ENCODE peak calls at places on chromosomes 11 and 22, in nine cellular contexts. One of them, this sample, is unnamed.

GRCh38 chr22:41030891-41031290 is 61.5 kb upstream of the EP300 start:
- DNase-seq in brain microvascular endothelial cell: peak
- DNase-seq in PC-9: no peak
- DNase-seq in lower leg skin: no peak
- DNase-seq in IMR-90: peak
- DNase-seq in choroid plexus epithelial cell: peak
- DNase-seq in keratinocyte: no peak
- DNase-seq in fibroblast of lung: peak
- DNase-seq in HFFc6: no peak
- DNase-seq in this sample: no peak

GRCh38 chr22:39462443-39463147 is 5.8 kb downstream of the MGAT3 start:
- DNase-seq in brain microvascular endothelial cell: no peak
- DNase-seq in PC-9: no peak
- DNase-seq in lower leg skin: no peak
- DNase-seq in IMR-90: no peak
- DNase-seq in choroid plexus epithelial cell: no peak
- DNase-seq in keratinocyte: no peak
- DNase-seq in fibroblast of lung: no peak
- DNase-seq in HFFc6: no peak
- DNase-seq in this sample: no peak

GRCh38 chr11:78268516-78269410 is 80.0 kb downstream of the USP35 start:
- DNase-seq in brain microvascular endothelial cell: no peak
- DNase-seq in PC-9: no peak
- DNase-seq in lower leg skin: no peak
- DNase-seq in IMR-90: peak
- DNase-seq in choroid plexus epithelial cell: peak
- DNase-seq in keratinocyte: no peak
- DNase-seq in fibroblast of lung: peak
- DNase-seq in HFFc6: no peak
- DNase-seq in this sample: no peak

GRCh38 chr11:64489831-64490441 is 101.1 kb upstream of the SLC22A12 start:
- DNase-seq in brain microvascular endothelial cell: peak
- DNase-seq in PC-9: peak
- DNase-seq in lower leg skin: peak
- DNase-seq in IMR-90: peak
- DNase-seq in choroid plexus epithelial cell: peak
- DNase-seq in keratinocyte: no peak
- DNase-seq in fibroblast of lung: peak
- DNase-seq in HFFc6: peak
- DNase-seq in this sample: no peak

GRCh38 chr11:116366980-116367640 is 405.7 kb downstream of the BUD13 start:
- DNase-seq in brain microvascular endothelial cell: no peak
- DNase-seq in PC-9: no peak
- DNase-seq in lower leg skin: no peak
- DNase-seq in IMR-90: no peak
- DNase-seq in choroid plexus epithelial cell: peak
- DNase-seq in keratinocyte: peak
- DNase-seq in fibroblast of lung: peak
- DNase-seq in HFFc6: no peak
- DNase-seq in this sample: no peak

GRCh38 chr11:20156876-20157613 is 3.2 kb downstream of the DBX1 start:
- DNase-seq in brain microvascular endothelial cell: no peak
- DNase-seq in PC-9: no peak
- DNase-seq in lower leg skin: no peak
- DNase-seq in IMR-90: no peak
- DNase-seq in choroid plexus epithelial cell: no peak
- DNase-seq in keratinocyte: no peak
- DNase-seq in fibroblast of lung: no peak
- DNase-seq in HFFc6: no peak
- DNase-seq in this sample: no peak

GRCh38 chr11:47372422-47372821 is 5.9 kb downstream of the SPI1 start:
- DNase-seq in brain microvascular endothelial cell: no peak
- DNase-seq in PC-9: no peak
- DNase-seq in lower leg skin: no peak
- DNase-seq in IMR-90: no peak
- DNase-seq in choroid plexus epithelial cell: no peak
- DNase-seq in keratinocyte: no peak
- DNase-seq in fibroblast of lung: no peak
- DNase-seq in HFFc6: no peak
- DNase-seq in this sample: no peak

GRCh38 chr22:22883090-22883727 is 4.4 kb upstream of the IGLL5 start:
- DNase-seq in brain microvascular endothelial cell: no peak
- DNase-seq in PC-9: no peak
- DNase-seq in lower leg skin: peak
- DNase-seq in IMR-90: no peak
- DNase-seq in choroid plexus epithelial cell: no peak
- DNase-seq in keratinocyte: no peak
- DNase-seq in fibroblast of lung: no peak
- DNase-seq in HFFc6: no peak
- DNase-seq in this sample: no peak

GRCh38 chr11:32792948-32793475 is 1.4 kb downstream of the CCDC73 start:
- DNase-seq in brain microvascular endothelial cell: peak
- DNase-seq in PC-9: peak
- DNase-seq in lower leg skin: peak
- DNase-seq in IMR-90: peak
- DNase-seq in choroid plexus epithelial cell: peak
- DNase-seq in keratinocyte: no peak
- DNase-seq in fibroblast of lung: peak
- DNase-seq in HFFc6: no peak
- DNase-seq in this sample: peak

GRCh38 chr11:102935514-102935913 is 20.0 kb downstream of the MMP13 start:
- DNase-seq in brain microvascular endothelial cell: no peak
- DNase-seq in PC-9: no peak
- DNase-seq in lower leg skin: peak
- DNase-seq in IMR-90: no peak
- DNase-seq in choroid plexus epithelial cell: no peak
- DNase-seq in keratinocyte: no peak
- DNase-seq in fibroblast of lung: no peak
- DNase-seq in HFFc6: no peak
- DNase-seq in this sample: no peak
- TF ChIP-seq CTCF in brain microvascular endothelial cell: peak
- TF ChIP-seq CTCF in PC-9: no peak
- TF ChIP-seq CTCF in lower leg skin: no peak
- TF ChIP-seq CTCF in IMR-90: peak
- TF ChIP-seq CTCF in choroid plexus epithelial cell: peak
- TF ChIP-seq CTCF in keratinocyte: no peak
- TF ChIP-seq CTCF in fibroblast of lung: no peak
- TF ChIP-seq CTCF in HFFc6: peak
- TF ChIP-seq CTCF in this sample: no peak

DNA sequence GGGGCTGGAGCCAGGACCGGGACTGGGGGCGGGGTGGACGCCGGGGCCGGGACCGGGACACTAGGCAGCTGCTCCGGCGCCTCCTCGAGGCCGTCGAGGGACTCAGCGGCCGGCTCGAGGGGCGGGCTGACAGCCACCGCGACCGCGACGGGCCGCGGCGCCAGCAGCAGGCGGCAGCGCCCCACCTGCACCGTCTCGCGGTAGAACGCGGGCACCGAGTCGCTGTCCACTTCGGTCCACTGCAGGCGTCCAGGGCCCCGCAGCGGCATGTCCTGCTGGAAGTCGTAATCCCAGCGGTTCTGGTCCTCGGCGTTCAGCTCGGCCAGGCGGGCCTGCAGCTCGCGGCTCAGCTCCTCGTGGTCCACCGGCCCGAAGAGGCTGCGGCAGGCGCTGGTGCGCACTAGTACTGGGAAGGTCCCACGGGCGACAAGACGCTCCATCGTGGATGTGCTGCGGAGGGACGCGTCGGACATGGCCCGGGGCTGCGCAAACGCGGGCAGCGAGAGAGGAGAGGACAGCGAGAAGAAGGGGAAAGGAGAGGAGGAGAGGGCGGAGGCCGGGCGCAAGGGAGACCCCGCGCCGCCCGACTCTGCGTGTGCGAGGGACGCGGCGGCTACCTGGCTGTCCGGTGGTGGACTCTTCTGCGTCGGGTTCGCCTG is 429 bp downstream of the CDKN1C start:
- DNase-seq in brain microvascular endothelial cell: no peak
- DNase-seq in PC-9: peak
- DNase-seq in lower leg skin: no peak
- DNase-seq in IMR-90: peak
- DNase-seq in choroid plexus epithelial cell: peak
- DNase-seq in keratinocyte: no peak
- DNase-seq in fibroblast of lung: peak
- DNase-seq in HFFc6: no peak
- DNase-seq in this sample: no peak
- TF ChIP-seq CTCF in brain microvascular endothelial cell: peak
- TF ChIP-seq CTCF in PC-9: no peak
- TF ChIP-seq CTCF in lower leg skin: no peak
- TF ChIP-seq CTCF in IMR-90: peak
- TF ChIP-seq CTCF in choroid plexus epithelial cell: no peak
- TF ChIP-seq CTCF in keratinocyte: no peak
- TF ChIP-seq CTCF in fibroblast of lung: peak
- TF ChIP-seq CTCF in HFFc6: no peak
- TF ChIP-seq CTCF in this sample: no peak

DNA sequence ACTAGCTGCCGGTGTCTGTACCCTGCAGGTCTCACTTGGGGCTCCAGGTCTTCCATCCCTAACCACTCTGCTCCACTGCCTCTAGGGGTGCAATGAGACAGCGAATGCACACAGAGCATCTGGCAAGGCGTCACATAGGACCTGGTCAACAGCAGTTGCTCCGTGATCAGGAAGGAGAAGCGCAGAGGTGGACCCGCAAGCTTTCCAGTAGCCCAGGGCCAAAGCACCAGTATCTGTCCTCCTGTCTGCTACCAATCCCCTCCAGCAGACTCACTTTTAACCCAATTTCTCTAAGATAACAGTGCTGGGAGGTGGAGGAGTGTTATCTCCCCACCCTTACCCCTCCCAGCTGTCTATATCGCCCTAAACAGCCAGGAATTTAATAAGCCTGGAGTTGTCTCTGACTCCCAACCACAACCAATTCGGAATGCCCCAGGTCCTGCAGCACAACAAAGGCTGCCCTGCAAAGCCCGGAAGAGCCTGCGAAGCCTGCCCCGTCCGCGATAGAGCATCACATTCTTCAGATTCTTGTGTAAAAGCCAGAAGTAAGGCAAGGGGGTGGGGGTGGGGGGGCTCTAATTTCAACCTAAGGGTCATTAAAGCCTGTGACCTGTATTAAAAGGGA is 19.3 kb downstream of the MYH9 start:
- DNase-seq in brain microvascular endothelial cell: no peak
- DNase-seq in PC-9: peak
- DNase-seq in lower leg skin: no peak
- DNase-seq in IMR-90: peak
- DNase-seq in choroid plexus epithelial cell: peak
- DNase-seq in keratinocyte: no peak
- DNase-seq in fibroblast of lung: peak
- DNase-seq in HFFc6: peak
- DNase-seq in this sample: no peak
- TF ChIP-seq CTCF in brain microvascular endothelial cell: peak
- TF ChIP-seq CTCF in PC-9: peak
- TF ChIP-seq CTCF in lower leg skin: no peak
- TF ChIP-seq CTCF in IMR-90: peak
- TF ChIP-seq CTCF in choroid plexus epithelial cell: peak
- TF ChIP-seq CTCF in keratinocyte: peak
- TF ChIP-seq CTCF in fibroblast of lung: peak
- TF ChIP-seq CTCF in HFFc6: peak
- TF ChIP-seq CTCF in this sample: no peak

GRCh38 chr11:62909107-62909894 is 11.9 kb downstream of the CHRM1 start:
- DNase-seq in brain microvascular endothelial cell: peak
- DNase-seq in PC-9: peak
- DNase-seq in lower leg skin: peak
- DNase-seq in IMR-90: peak
- DNase-seq in choroid plexus epithelial cell: peak
- DNase-seq in keratinocyte: no peak
- DNase-seq in fibroblast of lung: peak
- DNase-seq in HFFc6: peak
- DNase-seq in this sample: no peak
- TF ChIP-seq CTCF in brain microvascular endothelial cell: peak
- TF ChIP-seq CTCF in PC-9: peak
- TF ChIP-seq CTCF in lower leg skin: no peak
- TF ChIP-seq CTCF in IMR-90: peak
- TF ChIP-seq CTCF in choroid plexus epithelial cell: peak
- TF ChIP-seq CTCF in keratinocyte: peak
- TF ChIP-seq CTCF in fibroblast of lung: peak
- TF ChIP-seq CTCF in HFFc6: peak
- TF ChIP-seq CTCF in this sample: peak

DNA sequence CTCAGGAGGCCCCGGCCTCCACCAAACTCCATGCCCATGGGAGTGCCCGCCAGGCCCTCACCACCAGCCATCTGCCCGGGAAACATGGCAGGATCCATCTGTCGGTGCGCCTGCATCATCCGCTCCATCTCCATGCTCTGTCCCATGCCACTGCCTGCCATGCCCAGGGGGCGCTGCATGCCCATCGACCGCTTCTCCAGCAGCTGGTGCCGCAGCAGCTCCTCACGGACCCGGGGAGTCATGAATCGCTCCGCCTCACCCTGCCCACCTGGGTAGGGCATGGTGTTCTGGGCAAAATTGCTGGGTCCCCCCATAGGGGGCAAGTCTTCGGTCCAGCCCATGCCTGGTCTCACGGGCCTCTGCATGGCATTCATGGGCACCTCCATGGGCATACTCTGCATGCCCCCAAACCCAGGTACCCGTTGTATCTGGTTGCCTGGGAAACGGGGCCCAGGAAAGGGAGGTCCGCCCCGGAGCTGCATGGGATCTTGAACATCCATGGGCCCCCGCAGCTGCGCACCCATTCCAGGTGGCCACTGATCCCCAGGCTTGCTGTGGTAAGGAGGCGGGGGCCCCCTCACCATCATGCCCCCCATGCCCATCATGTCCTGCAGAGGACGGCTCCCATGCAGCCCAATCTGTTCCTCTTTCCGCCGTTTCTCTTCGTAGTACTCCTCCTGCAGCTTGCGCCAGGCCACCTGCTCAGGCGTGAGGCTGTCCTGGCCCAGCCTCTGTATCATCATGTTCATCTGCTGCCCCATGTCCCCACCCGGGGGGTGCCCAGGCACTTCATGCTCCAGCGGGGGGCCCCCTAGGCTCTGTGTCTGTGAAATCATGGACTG is 18.0 kb downstream of the CXCR5 start:
- DNase-seq in brain microvascular endothelial cell: no peak
- DNase-seq in PC-9: no peak
- DNase-seq in lower leg skin: no peak
- DNase-seq in IMR-90: no peak
- DNase-seq in choroid plexus epithelial cell: no peak
- DNase-seq in keratinocyte: no peak
- DNase-seq in fibroblast of lung: no peak
- DNase-seq in HFFc6: no peak
- DNase-seq in this sample: no peak
- TF ChIP-seq CTCF in brain microvascular endothelial cell: peak
- TF ChIP-seq CTCF in PC-9: no peak
- TF ChIP-seq CTCF in lower leg skin: no peak
- TF ChIP-seq CTCF in IMR-90: no peak
- TF ChIP-seq CTCF in choroid plexus epithelial cell: no peak
- TF ChIP-seq CTCF in keratinocyte: no peak
- TF ChIP-seq CTCF in fibroblast of lung: peak
- TF ChIP-seq CTCF in HFFc6: peak
- TF ChIP-seq CTCF in this sample: no peak